ENCODE peak calls at places on chromosomes 11 and 22, in five cellular contexts. E is transverse colon, U is sigmoid colon, I is colonic mucosa, L is adrenal gland. X is an unnamed sample.

GRCh38 chr11:134049303-134049702 is 19.6 kb upstream of the JAM3 start:
- DNase-seq in E (no peak), U (no peak), I (no peak), L (no peak), X (no peak)

GRCh38 chr22:42473484-42474193 is 41.4 kb upstream of the NFAM1 start:
- DNase-seq in E (no peak), U (no peak), I (peak; percentile 35), L (peak; percentile 13), X (peak; percentile 69)

GRCh38 chr22:16964366-16964765 is 43.7 kb downstream of the GAB4 start:
- DNase-seq in E (no peak), U (no peak), I (no peak), L (no peak), X (no peak)

GRCh38 chr11:45113807-45114206 is 32.6 kb upstream of the PRDM11 start:
- DNase-seq in E (no peak), U (no peak), I (no peak), L (no peak), X (no peak)

GRCh38 chr11:61037694-61038093 is 64.6 kb upstream of the CD5 start:
- DNase-seq in E (no peak), U (peak; percentile 53), I (no peak), L (no peak), X (peak; percentile 1)

GRCh38 chr11:44493929-44494328 is 71.5 kb upstream of the CD82 start:
- DNase-seq in E (no peak), U (no peak), I (no peak), L (no peak), X (no peak)

GRCh38 chr11:16925495-16926065 is 88.6 kb downstream of the PLEKHA7 start:
- DNase-seq in E (peak; percentile 55), U (peak; percentile 66), I (peak; percentile 62), L (peak; percentile 26), X (no peak)

GRCh38 chr11:62855571-62856332 is 16.4 kb upstream of the WDR74 start:
- DNase-seq in E (peak; percentile 98), U (peak; percentile 98), I (peak; percentile 98), L (peak; percentile 96), X (peak; percentile 98)

GRCh38 chr11:5591613-5592012 is 4.8 kb upstream of the TRIM6 start:
- DNase-seq in E (no peak), U (no peak), I (no peak), L (no peak), X (peak; percentile 21)

GRCh38 chr11:109039611-109040010 is 374.7 kb downstream of the DDX10 start:
- DNase-seq in E (no peak), U (no peak), I (no peak), L (no peak), X (peak; percentile 7)

GRCh38 chr11:109043318-109043717 is 378.4 kb downstream of the DDX10 start:
- DNase-seq in E (no peak), U (no peak), I (no peak), L (no peak), X (no peak)

GRCh38 chr11:109037856-109038780 is 373.2 kb downstream of the DDX10 start:
- DNase-seq in E (no peak), U (no peak), I (no peak), L (no peak), X (peak; percentile 87)

GRCh38 chr11:109041876-109042275 is 377.0 kb downstream of the DDX10 start:
- DNase-seq in E (no peak), U (no peak), I (no peak), L (no peak), X (peak; percentile 12)

GRCh38 chr11:109040303-109040702 is 375.4 kb downstream of the DDX10 start:
- DNase-seq in E (no peak), U (no peak), I (no peak), L (no peak), X (no peak)
- TF ChIP-seq CTCF in E (no peak), U (no peak), I (no peak), L (no peak), X (peak; percentile 19)

GRCh38 chr11:79258606-79259005 is 182.2 kb downstream of the TENM4 start:
- DNase-seq in E (no peak), U (no peak), I (no peak), L (no peak), X (no peak)
- H3K4me3 ChIP-seq in E (no peak overlapping the region), U (no peak overlapping the region), I (no peak overlapping the region), L (no peak overlapping the region), X (no peak overlapping the region)

GRCh38 chr22:46678785-46679700 is 58.9 kb downstream of the GRAMD4 start:
- DNase-seq in E (no peak), U (no peak), I (no peak), L (no peak), X (peak; percentile 18)

GRCh38 chr22:46682011-46682731 is 55.9 kb downstream of the CERK start:
- DNase-seq in E (no peak), U (no peak), I (no peak), L (no peak), X (no peak)

GRCh38 chr22:46678003-46678657 is 57.9 kb downstream of the GRAMD4 start:
- DNase-seq in E (no peak), U (no peak), I (no peak), L (no peak), X (no peak)

GRCh38 chr22:46679711-46680269 is 58.3 kb downstream of the CERK start:
- DNase-seq in E (no peak), U (no peak), I (no peak), L (no peak), X (no peak)

GRCh38 chr22:46681010-46681409 is 57.0 kb downstream of the CERK start:
- DNase-seq in E (no peak), U (no peak), I (no peak), L (no peak), X (no peak)
- TF ChIP-seq CTCF in E (peak; percentile 38), U (no peak), I (no peak), L (no peak), X (peak; percentile 23)

DNA sequence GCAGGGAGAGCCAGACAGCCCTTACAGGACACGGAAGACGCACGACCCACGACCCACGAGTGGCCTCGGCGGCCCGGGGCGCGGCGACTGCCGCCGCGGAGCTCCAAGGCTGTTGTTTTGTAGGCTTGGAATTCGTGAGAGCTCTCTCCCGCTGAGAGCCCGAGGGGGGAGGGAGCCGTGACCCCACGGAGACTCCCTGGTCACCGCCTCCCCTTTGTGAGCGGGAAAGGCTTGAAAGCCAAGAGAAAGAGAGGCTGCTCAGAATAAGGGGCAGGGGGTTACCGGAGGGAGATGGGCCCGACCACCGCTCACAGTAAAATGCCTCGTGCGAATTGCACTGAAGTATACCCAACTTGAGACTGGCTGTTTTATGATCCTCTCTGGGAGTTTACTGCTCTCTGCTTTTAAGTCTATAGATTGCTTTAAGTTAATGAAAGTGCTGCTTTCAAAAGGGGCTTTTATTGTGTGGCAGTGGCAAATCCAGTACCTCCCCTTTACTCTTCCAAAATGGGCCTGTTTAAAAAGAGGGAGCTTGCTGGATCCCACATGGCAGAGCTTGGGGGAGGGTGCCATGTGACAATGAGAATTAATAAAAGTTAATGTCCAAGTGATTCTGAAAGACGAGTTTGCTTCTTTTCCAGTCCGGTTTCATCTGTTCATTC is 2.9 kb downstream of the PKNOX2 start:
- DNase-seq in E (no peak), U (peak; percentile 77), I (no peak), L (no peak), X (no peak)
- H3K4me3 ChIP-seq in E (no peak overlapping the region), U (peak overlapping the region; percentile 48), I (no peak overlapping the region), L (no peak overlapping the region), X (no peak overlapping the region)

GRCh38 chr11:127490896-127491295 is 490.3 kb upstream of the KIRREL3 start:
- DNase-seq in E (no peak), U (no peak), I (no peak), L (no peak), X (no peak)

GRCh38 chr11:127491589-127491988 is 491.0 kb upstream of the KIRREL3 start:
- DNase-seq in E (no peak), U (no peak), I (no peak), L (no peak), X (no peak)

GRCh38 chr11:127496165-127496564 is 495.6 kb upstream of the KIRREL3 start:
- DNase-seq in E (no peak), U (no peak), I (no peak), L (no peak), X (no peak)

GRCh38 chr11:127493330-127493729 is 492.8 kb upstream of the KIRREL3 start:
- DNase-seq in E (no peak), U (no peak), I (no peak), L (no peak), X (no peak)

GRCh38 chr11:127492025-127492424 is 491.5 kb upstream of the KIRREL3 start:
- DNase-seq in E (no peak), U (no peak), I (no peak), L (no peak), X (no peak)
- TF ChIP-seq CTCF in E (no peak), U (no peak), I (no peak), L (no peak), X (no peak)

GRCh38 chr11:27064086-27064485 is 23.5 kb downstream of the BBOX1 start:
- DNase-seq in E (no peak), U (no peak), I (no peak), L (no peak), X (no peak)
- H3K4me3 ChIP-seq in E (no peak overlapping the region), U (no peak overlapping the region), I (no peak overlapping the region), L (no peak overlapping the region), X (no peak overlapping the region)

X was measured in fibroblast of mammary gland.